ENCODE peak calls at places on chromosomes 1 and 21, in seven cellular contexts. One of them, this sample, is unnamed.

GRCh38 chr21:18608226-18608625 is 204.6 kb upstream of the TMPRSS15 start:
- DNase-seq in Right ventricle myocardium superior: no peak
- DNase-seq in AG04450: no peak
- DNase-seq in HFF-Myc: no peak
- DNase-seq in adrenal gland: no peak
- DNase-seq in NCI-H2107: peak; percentile 41
- DNase-seq in foreskin fibroblast: no peak
- DNase-seq in this sample: no peak

GRCh38 chr1:208242829-208243521 is 1.2 kb downstream of the PLXNA2 start:
- DNase-seq in Right ventricle myocardium superior: no peak
- DNase-seq in AG04450: no peak
- DNase-seq in HFF-Myc: no peak
- DNase-seq in adrenal gland: no peak
- DNase-seq in NCI-H2107: peak; percentile 48
- DNase-seq in foreskin fibroblast: peak; percentile 74
- DNase-seq in this sample: no peak

GRCh38 chr21:38646213-38646837 is 148.0 kb upstream of the ERG start:
- DNase-seq in Right ventricle myocardium superior: no peak
- DNase-seq in AG04450: no peak
- DNase-seq in HFF-Myc: no peak
- DNase-seq in adrenal gland: no peak
- DNase-seq in NCI-H2107: no peak
- DNase-seq in foreskin fibroblast: peak; percentile 79
- DNase-seq in this sample: no peak

GRCh38 chr1:210293191-210293607 is 35.5 kb upstream of the HHAT start:
- DNase-seq in Right ventricle myocardium superior: peak; percentile 83
- DNase-seq in AG04450: peak; percentile 59
- DNase-seq in HFF-Myc: peak; percentile 87
- DNase-seq in adrenal gland: peak; percentile 30
- DNase-seq in NCI-H2107: no peak
- DNase-seq in foreskin fibroblast: peak; percentile 87
- DNase-seq in this sample: no peak

GRCh38 chr1:116971965-116972675 is 29.4 kb upstream of the CD101 start:
- DNase-seq in Right ventricle myocardium superior: no peak
- DNase-seq in AG04450: no peak
- DNase-seq in HFF-Myc: no peak
- DNase-seq in adrenal gland: no peak
- DNase-seq in NCI-H2107: no peak
- DNase-seq in foreskin fibroblast: peak; percentile 30
- DNase-seq in this sample: no peak

GRCh38 chr1:37034301-37035013 is at the start of gene GRIK3:
- DNase-seq in Right ventricle myocardium superior: no peak
- DNase-seq in AG04450: no peak
- DNase-seq in HFF-Myc: no peak
- DNase-seq in adrenal gland: no peak
- DNase-seq in NCI-H2107: no peak
- DNase-seq in foreskin fibroblast: peak; percentile 4
- DNase-seq in this sample: no peak

GRCh38 chr1:10242135-10242534 is 31.8 kb downstream of the KIF1B start:
- DNase-seq in Right ventricle myocardium superior: no peak
- DNase-seq in AG04450: no peak
- DNase-seq in HFF-Myc: no peak
- DNase-seq in adrenal gland: no peak
- DNase-seq in NCI-H2107: no peak
- DNase-seq in foreskin fibroblast: no peak
- DNase-seq in this sample: no peak

GRCh38 chr1:165138960-165139359 is 217.6 kb downstream of the LMX1A start:
- DNase-seq in Right ventricle myocardium superior: no peak
- DNase-seq in AG04450: no peak
- DNase-seq in HFF-Myc: no peak
- DNase-seq in adrenal gland: no peak
- DNase-seq in NCI-H2107: no peak
- DNase-seq in foreskin fibroblast: no peak
- DNase-seq in this sample: no peak

GRCh38 chr1:31416101-31416736 is 3.2 kb downstream of the SERINC2 start:
- DNase-seq in Right ventricle myocardium superior: no peak
- DNase-seq in AG04450: no peak
- DNase-seq in HFF-Myc: no peak
- DNase-seq in adrenal gland: no peak
- DNase-seq in NCI-H2107: no peak
- DNase-seq in foreskin fibroblast: peak; percentile 25
- DNase-seq in this sample: no peak

GRCh38 chr1:94982403-94982802 is 55.5 kb upstream of the CNN3 start:
- DNase-seq in Right ventricle myocardium superior: no peak
- DNase-seq in AG04450: no peak
- DNase-seq in HFF-Myc: no peak
- DNase-seq in adrenal gland: no peak
- DNase-seq in NCI-H2107: no peak
- DNase-seq in foreskin fibroblast: no peak
- DNase-seq in this sample: no peak

GRCh38 chr1:30670195-30671060 is 53.0 kb downstream of the MATN1 start:
- DNase-seq in Right ventricle myocardium superior: no peak
- DNase-seq in AG04450: no peak
- DNase-seq in HFF-Myc: peak; percentile 46
- DNase-seq in adrenal gland: no peak
- DNase-seq in NCI-H2107: no peak
- DNase-seq in foreskin fibroblast: peak; percentile 97
- DNase-seq in this sample: no peak

GRCh38 chr21:41923641-41924342 is 30.0 kb downstream of the C2CD2 start:
- DNase-seq in Right ventricle myocardium superior: no peak
- DNase-seq in AG04450: no peak
- DNase-seq in HFF-Myc: no peak
- DNase-seq in adrenal gland: peak; percentile 70
- DNase-seq in NCI-H2107: no peak
- DNase-seq in foreskin fibroblast: peak; percentile 19
- DNase-seq in this sample: no peak

GRCh38 chr21:42754270-42754933 is 101.0 kb downstream of the PDE9A start:
- DNase-seq in Right ventricle myocardium superior: no peak
- DNase-seq in AG04450: no peak
- DNase-seq in HFF-Myc: no peak
- DNase-seq in adrenal gland: no peak
- DNase-seq in NCI-H2107: no peak
- DNase-seq in foreskin fibroblast: no peak
- DNase-seq in this sample: no peak

GRCh38 chr1:32889731-32890278 is 3.5 kb downstream of the HPCA start:
- DNase-seq in Right ventricle myocardium superior: no peak
- DNase-seq in AG04450: no peak
- DNase-seq in HFF-Myc: no peak
- DNase-seq in adrenal gland: no peak
- DNase-seq in NCI-H2107: no peak
- DNase-seq in foreskin fibroblast: no peak
- DNase-seq in this sample: no peak

GRCh38 chr1:113887776-113888175 is 395 bp upstream of the BCL2L15 start:
- DNase-seq in Right ventricle myocardium superior: no peak
- DNase-seq in AG04450: no peak
- DNase-seq in HFF-Myc: no peak
- DNase-seq in adrenal gland: no peak
- DNase-seq in NCI-H2107: no peak
- DNase-seq in foreskin fibroblast: no peak
- DNase-seq in this sample: no peak

GRCh38 chr21:21200939-21201610 is 202.9 kb downstream of the NCAM2 start:
- DNase-seq in Right ventricle myocardium superior: no peak
- DNase-seq in AG04450: no peak
- DNase-seq in HFF-Myc: no peak
- DNase-seq in adrenal gland: peak; percentile 26
- DNase-seq in NCI-H2107: no peak
- DNase-seq in foreskin fibroblast: peak; percentile 28
- DNase-seq in this sample: no peak

GRCh38 chr1:9317591-9318331 is 25.1 kb downstream of the SPSB1 start:
- DNase-seq in Right ventricle myocardium superior: peak; percentile 67
- DNase-seq in AG04450: no peak
- DNase-seq in HFF-Myc: no peak
- DNase-seq in adrenal gland: peak; percentile 53
- DNase-seq in NCI-H2107: no peak
- DNase-seq in foreskin fibroblast: peak; percentile 58
- DNase-seq in this sample: no peak

GRCh38 chr1:27607239-27607804 is 3.4 kb upstream of the AHDC1 start:
- DNase-seq in Right ventricle myocardium superior: peak; percentile 42
- DNase-seq in AG04450: no peak
- DNase-seq in HFF-Myc: no peak
- DNase-seq in adrenal gland: no peak
- DNase-seq in NCI-H2107: no peak
- DNase-seq in foreskin fibroblast: no peak
- DNase-seq in this sample: no peak

GRCh38 chr1:15843826-15844572 is 3.5 kb upstream of the SPEN start:
- DNase-seq in Right ventricle myocardium superior: no peak
- DNase-seq in AG04450: no peak
- DNase-seq in HFF-Myc: no peak
- DNase-seq in adrenal gland: peak; percentile 0
- DNase-seq in NCI-H2107: no peak
- DNase-seq in foreskin fibroblast: no peak
- DNase-seq in this sample: no peak

GRCh38 chr21:45983981-45984551 is 2.5 kb downstream of the COL6A1 start:
- DNase-seq in Right ventricle myocardium superior: peak; percentile 79
- DNase-seq in AG04450: no peak
- DNase-seq in HFF-Myc: no peak
- DNase-seq in adrenal gland: no peak
- DNase-seq in NCI-H2107: no peak
- DNase-seq in foreskin fibroblast: peak; percentile 59
- DNase-seq in this sample: no peak

GRCh38 chr21:38439957-38440356 is 58.3 kb downstream of the ERG start:
- DNase-seq in Right ventricle myocardium superior: no peak
- DNase-seq in AG04450: no peak
- DNase-seq in HFF-Myc: no peak
- DNase-seq in adrenal gland: no peak
- DNase-seq in NCI-H2107: no peak
- DNase-seq in foreskin fibroblast: no peak
- DNase-seq in this sample: no peak